ENCODE peak calls at places on chromosomes 16 and 17, in eight cellular contexts. One of them, this sample, is unnamed. For H3K4me1, the result is how much of the 10 kb centered on the place peaks cover.

GRCh38 chr16:86884256-86884655 is 305.9 kb downstream of the FOXL1 start:
- DNase-seq in prostate gland: no peak
- DNase-seq in GM23338: peak
- DNase-seq in HCT116: no peak
- DNase-seq in transverse colon: no peak
- DNase-seq in breast epithelium: no peak
- DNase-seq in stomach: no peak
- DNase-seq in suprapubic skin: no peak
- DNase-seq in this sample: no peak

GRCh38 chr16:2083409-2083808 is 35.6 kb downstream of the TSC2 start:
- DNase-seq in prostate gland: no peak
- DNase-seq in GM23338: no peak
- DNase-seq in HCT116: no peak
- DNase-seq in transverse colon: no peak
- DNase-seq in breast epithelium: no peak
- DNase-seq in stomach: no peak
- DNase-seq in suprapubic skin: no peak
- DNase-seq in this sample: no peak

GRCh38 chr17:39653662-39654331 is 11.4 kb upstream of the TCAP start:
- DNase-seq in prostate gland: peak
- DNase-seq in GM23338: peak
- DNase-seq in HCT116: no peak
- DNase-seq in transverse colon: peak
- DNase-seq in breast epithelium: no peak
- DNase-seq in stomach: peak
- DNase-seq in suprapubic skin: no peak
- DNase-seq in this sample: peak

GRCh38 chr16:89375021-89375420 is 115.3 kb downstream of the ANKRD11 start:
- DNase-seq in prostate gland: no peak
- DNase-seq in GM23338: no peak
- DNase-seq in HCT116: no peak
- DNase-seq in transverse colon: no peak
- DNase-seq in breast epithelium: no peak
- DNase-seq in stomach: no peak
- DNase-seq in suprapubic skin: no peak
- DNase-seq in this sample: peak

GRCh38 chr16:89908236-89908635 is 10.4 kb upstream of the MC1R start:
- DNase-seq in prostate gland: no peak
- DNase-seq in GM23338: no peak
- DNase-seq in HCT116: no peak
- DNase-seq in transverse colon: no peak
- DNase-seq in breast epithelium: no peak
- DNase-seq in stomach: no peak
- DNase-seq in suprapubic skin: no peak
- DNase-seq in this sample: no peak

GRCh38 chr16:14186007-14186953 is 115.2 kb downstream of the MRTFB start:
- DNase-seq in prostate gland: no peak
- DNase-seq in GM23338: peak
- DNase-seq in HCT116: no peak
- DNase-seq in transverse colon: no peak
- DNase-seq in breast epithelium: no peak
- DNase-seq in stomach: no peak
- DNase-seq in suprapubic skin: no peak
- DNase-seq in this sample: no peak

GRCh38 chr17:8830141-8830540 is 31.0 kb upstream of the MFSD6L start:
- DNase-seq in prostate gland: no peak
- DNase-seq in GM23338: no peak
- DNase-seq in HCT116: no peak
- DNase-seq in transverse colon: no peak
- DNase-seq in breast epithelium: no peak
- DNase-seq in stomach: no peak
- DNase-seq in suprapubic skin: no peak
- DNase-seq in this sample: no peak

GRCh38 chr17:15446036-15446435 is 21.4 kb downstream of the CDRT4 start:
- DNase-seq in prostate gland: no peak
- DNase-seq in GM23338: peak
- DNase-seq in HCT116: no peak
- DNase-seq in transverse colon: no peak
- DNase-seq in breast epithelium: no peak
- DNase-seq in stomach: no peak
- DNase-seq in suprapubic skin: no peak
- DNase-seq in this sample: no peak

GRCh38 chr17:51371732-51372151 is 111.4 kb downstream of the UTP18 start:
- DNase-seq in prostate gland: peak
- DNase-seq in GM23338: peak
- DNase-seq in HCT116: peak
- DNase-seq in transverse colon: no peak
- DNase-seq in breast epithelium: no peak
- DNase-seq in stomach: no peak
- DNase-seq in suprapubic skin: no peak
- DNase-seq in this sample: no peak

GRCh38 chr16:27239906-27240655 is 28.5 kb downstream of the NSMCE1 start:
- DNase-seq in prostate gland: no peak
- DNase-seq in GM23338: no peak
- DNase-seq in HCT116: no peak
- DNase-seq in transverse colon: no peak
- DNase-seq in breast epithelium: peak
- DNase-seq in stomach: no peak
- DNase-seq in suprapubic skin: peak
- DNase-seq in this sample: no peak

GRCh38 chr17:12362853-12363252 is 302.8 kb upstream of the MYOCD start:
- DNase-seq in prostate gland: no peak
- DNase-seq in GM23338: no peak
- DNase-seq in HCT116: no peak
- DNase-seq in transverse colon: no peak
- DNase-seq in breast epithelium: no peak
- DNase-seq in stomach: no peak
- DNase-seq in suprapubic skin: no peak
- DNase-seq in this sample: no peak

GRCh38 chr16:3074860-3075545 is 9.6 kb downstream of the IL32 start:
- DNase-seq in prostate gland: no peak
- DNase-seq in GM23338: no peak
- DNase-seq in HCT116: no peak
- DNase-seq in transverse colon: peak
- DNase-seq in breast epithelium: no peak
- DNase-seq in stomach: peak
- DNase-seq in suprapubic skin: no peak
- DNase-seq in this sample: peak

GRCh38 chr17:68054296-68054900 is 18.9 kb downstream of the KPNA2 start:
- DNase-seq in prostate gland: no peak
- DNase-seq in GM23338: no peak
- DNase-seq in HCT116: no peak
- DNase-seq in transverse colon: no peak
- DNase-seq in breast epithelium: no peak
- DNase-seq in stomach: peak
- DNase-seq in suprapubic skin: no peak
- DNase-seq in this sample: no peak

GRCh38 chr16:87487361-87487924 is 5.4 kb downstream of the ZCCHC14 start:
- DNase-seq in prostate gland: no peak
- DNase-seq in GM23338: peak
- DNase-seq in HCT116: peak
- DNase-seq in transverse colon: peak
- DNase-seq in breast epithelium: no peak
- DNase-seq in stomach: peak
- DNase-seq in suprapubic skin: peak
- DNase-seq in this sample: no peak

GRCh38 chr16:495127-495748 is 32.3 kb upstream of the CAPN15 start:
- DNase-seq in prostate gland: no peak
- DNase-seq in GM23338: peak
- DNase-seq in HCT116: no peak
- DNase-seq in transverse colon: peak
- DNase-seq in breast epithelium: no peak
- DNase-seq in stomach: no peak
- DNase-seq in suprapubic skin: no peak
- DNase-seq in this sample: no peak

GRCh38 chr17:75695141-75695829 is 26.0 kb upstream of the ITGB4 start:
- DNase-seq in prostate gland: no peak
- DNase-seq in GM23338: no peak
- DNase-seq in HCT116: peak
- DNase-seq in transverse colon: no peak
- DNase-seq in breast epithelium: no peak
- DNase-seq in stomach: no peak
- DNase-seq in suprapubic skin: no peak
- DNase-seq in this sample: no peak

GRCh38 chr17:57993471-57994365 is 5.7 kb upstream of the VEZF1 start:
- DNase-seq in prostate gland: no peak
- DNase-seq in GM23338: no peak
- DNase-seq in HCT116: no peak
- DNase-seq in transverse colon: no peak
- DNase-seq in breast epithelium: no peak
- DNase-seq in stomach: no peak
- DNase-seq in suprapubic skin: no peak
- DNase-seq in this sample: no peak
- H3K4me1 ChIP-seq in prostate gland: under half
- H3K4me1 ChIP-seq in GM23338: under half
- H3K4me1 ChIP-seq in HCT116: half or more
- H3K4me1 ChIP-seq in transverse colon: under half
- H3K4me1 ChIP-seq in breast epithelium: under half
- H3K4me1 ChIP-seq in stomach: under half
- H3K4me1 ChIP-seq in suprapubic skin: under half
- H3K4me1 ChIP-seq in this sample: under half

DNA sequence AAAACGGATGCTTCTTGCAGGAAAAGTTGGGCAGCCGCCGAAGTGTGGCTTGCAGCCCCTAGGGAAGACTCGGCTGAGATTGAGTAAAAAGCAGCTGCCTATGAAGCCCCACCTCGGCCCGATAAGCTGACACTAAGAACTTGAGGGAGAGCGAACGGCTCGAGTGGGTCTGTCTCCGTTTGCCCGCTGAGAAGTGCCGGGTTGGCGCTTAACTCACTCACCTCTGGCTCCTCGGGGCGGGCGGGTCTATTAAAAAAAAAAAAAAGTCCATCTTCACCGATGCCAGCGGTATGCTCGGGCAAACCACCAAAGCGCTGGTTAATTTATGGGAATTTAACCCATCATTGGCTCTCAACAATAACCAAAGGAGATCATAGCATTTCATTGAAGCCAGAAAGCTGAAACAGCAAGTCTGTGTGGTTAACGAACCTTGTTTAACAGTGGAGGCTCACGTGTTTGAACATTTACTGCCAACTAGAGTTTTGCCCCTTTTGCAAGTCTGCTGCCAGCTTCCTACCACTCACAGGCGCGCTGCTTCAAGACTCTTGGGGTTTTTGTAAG is 1.0 kb downstream of the SNTB2 start:
- DNase-seq in prostate gland: peak
- DNase-seq in GM23338: peak
- DNase-seq in HCT116: no peak
- DNase-seq in transverse colon: peak
- DNase-seq in breast epithelium: no peak
- DNase-seq in stomach: peak
- DNase-seq in suprapubic skin: peak
- DNase-seq in this sample: peak
- TF ChIP-seq CTCF in prostate gland: no peak
- TF ChIP-seq CTCF in GM23338: no peak
- TF ChIP-seq CTCF in HCT116: no peak
- TF ChIP-seq CTCF in transverse colon: no peak
- TF ChIP-seq CTCF in breast epithelium: no peak
- TF ChIP-seq CTCF in stomach: no peak
- TF ChIP-seq CTCF in suprapubic skin: no peak
- TF ChIP-seq CTCF in this sample: no peak

GRCh38 chr17:80007939-80008338 is 27.7 kb downstream of the TBC1D16 start:
- DNase-seq in prostate gland: no peak
- DNase-seq in GM23338: no peak
- DNase-seq in HCT116: no peak
- DNase-seq in transverse colon: no peak
- DNase-seq in breast epithelium: no peak
- DNase-seq in stomach: no peak
- DNase-seq in suprapubic skin: peak
- DNase-seq in this sample: no peak

GRCh38 chr17:80009391-80010282 is 26.0 kb downstream of the TBC1D16 start:
- DNase-seq in prostate gland: no peak
- DNase-seq in GM23338: no peak
- DNase-seq in HCT116: no peak
- DNase-seq in transverse colon: no peak
- DNase-seq in breast epithelium: no peak
- DNase-seq in stomach: no peak
- DNase-seq in suprapubic skin: peak
- DNase-seq in this sample: peak

GRCh38 chr17:80007009-80007752 is 28.5 kb downstream of the TBC1D16 start:
- DNase-seq in prostate gland: no peak
- DNase-seq in GM23338: no peak
- DNase-seq in HCT116: no peak
- DNase-seq in transverse colon: no peak
- DNase-seq in breast epithelium: no peak
- DNase-seq in stomach: no peak
- DNase-seq in suprapubic skin: peak
- DNase-seq in this sample: no peak

GRCh38 chr17:80008848-80009247 is 26.8 kb downstream of the TBC1D16 start:
- DNase-seq in prostate gland: no peak
- DNase-seq in GM23338: no peak
- DNase-seq in HCT116: no peak
- DNase-seq in transverse colon: no peak
- DNase-seq in breast epithelium: no peak
- DNase-seq in stomach: no peak
- DNase-seq in suprapubic skin: peak
- DNase-seq in this sample: no peak

DNA sequence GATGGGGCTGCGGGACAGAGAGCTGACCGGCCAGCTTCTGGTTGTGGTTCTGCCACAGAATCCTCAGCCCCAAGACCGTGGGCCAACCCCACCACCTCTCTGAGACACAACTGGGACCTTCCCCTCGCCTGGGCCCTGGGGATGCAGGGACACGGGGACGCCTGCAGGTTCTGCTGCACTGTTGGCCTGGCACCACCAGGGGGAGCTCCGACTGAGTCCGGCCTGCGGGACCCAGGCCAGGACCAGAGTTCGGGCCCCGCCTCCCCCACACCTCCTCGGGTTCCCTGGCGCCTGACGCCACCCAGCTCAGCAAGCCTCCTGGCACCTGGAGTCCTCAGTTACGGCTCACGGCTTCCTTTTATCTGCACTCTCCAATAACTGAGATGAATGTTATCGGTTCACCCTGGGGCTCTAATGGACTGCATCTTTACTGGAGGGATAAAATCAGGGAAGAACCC is 27.3 kb downstream of the TBC1D16 start:
- DNase-seq in prostate gland: peak
- DNase-seq in GM23338: peak
- DNase-seq in HCT116: peak
- DNase-seq in transverse colon: peak
- DNase-seq in breast epithelium: peak
- DNase-seq in stomach: peak
- DNase-seq in suprapubic skin: peak
- DNase-seq in this sample: peak
- TF ChIP-seq POLR2AphosphoS5 in prostate gland: peak
- TF ChIP-seq POLR2AphosphoS5 in GM23338: peak
- TF ChIP-seq POLR2AphosphoS5 in HCT116: no peak
- TF ChIP-seq POLR2AphosphoS5 in transverse colon: peak
- TF ChIP-seq POLR2AphosphoS5 in breast epithelium: peak
- TF ChIP-seq POLR2AphosphoS5 in stomach: peak
- TF ChIP-seq POLR2AphosphoS5 in suprapubic skin: no peak
- TF ChIP-seq POLR2AphosphoS5 in this sample: peak

DNA sequence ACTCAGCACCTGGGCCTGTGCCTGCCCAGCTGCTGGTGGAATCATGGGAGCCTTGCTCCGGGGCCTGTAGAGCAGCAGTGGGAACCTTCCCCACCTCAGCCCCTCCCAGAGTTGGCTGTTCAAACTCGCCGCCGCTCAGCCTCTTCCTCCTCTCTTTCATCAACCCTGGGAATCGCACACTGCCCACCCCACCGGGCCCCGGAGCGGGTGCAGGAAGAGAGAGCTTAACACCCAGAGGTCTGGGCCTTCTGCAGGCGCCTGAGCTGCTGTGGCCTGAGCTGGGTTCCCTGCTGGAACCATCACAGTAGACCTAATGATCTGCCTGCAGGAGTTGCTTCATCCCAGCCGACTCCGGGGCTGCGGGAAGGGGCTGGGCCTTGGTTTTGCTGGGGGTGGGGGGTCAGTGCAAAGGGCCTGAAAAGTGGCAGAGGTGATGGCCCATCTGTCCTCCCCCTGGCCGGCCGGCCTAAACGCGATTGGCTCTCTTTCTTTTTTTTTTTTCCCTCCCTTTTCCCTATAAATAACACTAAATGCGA is 313.9 kb downstream of the SEC14L1 start:
- DNase-seq in prostate gland: no peak
- DNase-seq in GM23338: no peak
- DNase-seq in HCT116: no peak
- DNase-seq in transverse colon: no peak
- DNase-seq in breast epithelium: no peak
- DNase-seq in stomach: no peak
- DNase-seq in suprapubic skin: no peak
- DNase-seq in this sample: peak
- H3K4me1 ChIP-seq in prostate gland: half or more
- H3K4me1 ChIP-seq in GM23338: under half
- H3K4me1 ChIP-seq in HCT116: under half
- H3K4me1 ChIP-seq in transverse colon: under half
- H3K4me1 ChIP-seq in breast epithelium: half or more
- H3K4me1 ChIP-seq in stomach: half or more
- H3K4me1 ChIP-seq in suprapubic skin: half or more
- H3K4me1 ChIP-seq in this sample: half or more